ENCODE peak calls at places on chromosomes 6 and 20, in ten cellular contexts. P is fibroblast of lung, A is PC-9, S is astrocyte, J is GM23338, E is osteoblast, Z is IMR-90, L is hepatocyte, K is neural progenitor cell, C is A549. Y is an unnamed sample. For H3K4me1, the result is how much of the 10 kb centered on the place peaks cover.

GRCh38 chr6:76701610-76702009 is 629.1 kb upstream of the IMPG1 start:
- DNase-seq in J (no peak), L (no peak), A (no peak), E (no peak), S (no peak), P (no peak), C (no peak), K (no peak), Z (no peak), Y (no peak)

GRCh38 chr6:41894366-41895299 is 542 bp downstream of the USP49 start:
- DNase-seq in K (peak), J (peak), C (no peak), P (peak), S (peak), L (peak), E (peak), A (no peak), Z (no peak), Y (peak)

GRCh38 chr6:35468181-35468979 is at the start of gene RPL10A:
- DNase-seq in L (peak), K (peak), S (peak), J (peak), P (peak), A (peak), C (peak), E (peak), Z (peak), Y (peak)

GRCh38 chr6:26195376-26195923 is 108.2 kb downstream of the HFE start:
- DNase-seq in L (peak), C (no peak), E (peak), S (peak), Z (peak), P (peak), A (peak), K (peak), J (peak), Y (peak)

GRCh38 chr20:45328451-45328850 is 19.8 kb downstream of the SDC4 start:
- DNase-seq in A (no peak), L (no peak), Z (no peak), C (no peak), J (no peak), P (no peak), E (no peak), K (no peak), S (no peak), Y (no peak)

GRCh38 chr6:157620905-157621304 is 202.1 kb upstream of the SNX9 start:
- DNase-seq in P (peak), K (no peak), A (no peak), C (no peak), Z (no peak), J (no peak), L (peak), E (no peak), S (no peak), Y (no peak)

GRCh38 chr6:161940519-161940918 is 666.7 kb upstream of the AGPAT4 start:
- DNase-seq in L (no peak), K (no peak), S (no peak), E (no peak), A (no peak), C (no peak), P (no peak), J (no peak), Z (no peak), Y (no peak)

GRCh38 chr6:137247724-137248123 is 28.5 kb upstream of the IFNGR1 start:
- DNase-seq in L (peak), E (no peak), C (no peak), K (no peak), Z (no peak), J (no peak), P (no peak), A (peak), S (no peak), Y (no peak)

GRCh38 chr6:49733680-49734079 is 10.5 kb downstream of the CRISP3 start:
- DNase-seq in C (no peak), L (no peak), A (no peak), Z (no peak), E (no peak), P (no peak), K (no peak), J (no peak), S (no peak), Y (no peak)

GRCh38 chr6:156689656-156690055 is 87.5 kb upstream of the ARID1B start:
- DNase-seq in K (no peak), P (no peak), Z (no peak), S (no peak), A (no peak), J (no peak), E (no peak), C (no peak), L (no peak), Y (no peak)

GRCh38 chr20:41187668-41188067 is 50.3 kb downstream of the PLCG1 start:
- DNase-seq in L (no peak), S (no peak), E (no peak), Z (no peak), K (no peak), C (no peak), J (no peak), A (no peak), P (no peak), Y (no peak)

GRCh38 chr6:84350397-84350796 is 123.0 kb upstream of the CEP162 start:
- DNase-seq in A (no peak), C (no peak), S (no peak), K (no peak), Z (no peak), P (no peak), J (no peak), E (no peak), L (peak), Y (no peak)

GRCh38 chr6:26225848-26226590 is 138.8 kb downstream of the HFE start:
- DNase-seq in J (no peak), Z (no peak), S (no peak), K (no peak), A (no peak), E (no peak), C (no peak), P (no peak), L (no peak), Y (no peak)

GRCh38 chr6:146546440-146546839 is 2.8 kb downstream of the RAB32 start:
- DNase-seq in P (peak), E (peak), L (peak), K (no peak), Z (peak), S (peak), C (peak), J (peak), A (peak), Y (no peak)

GRCh38 chr6:137352859-137353258 is 133.7 kb upstream of the IFNGR1 start:
- DNase-seq in A (no peak), J (no peak), S (no peak), E (no peak), P (no peak), K (no peak), L (peak), C (no peak), Z (no peak), Y (no peak)

GRCh38 chr20:14866841-14867514 is 529.6 kb upstream of the FLRT3 start:
- DNase-seq in A (no peak), P (no peak), S (no peak), C (no peak), Z (no peak), L (no peak), E (no peak), J (no peak), K (no peak), Y (no peak)

GRCh38 chr20:2312876-2313275 is 17.1 kb downstream of the TGM3 start:
- DNase-seq in C (no peak), E (no peak), K (no peak), P (no peak), L (no peak), Z (no peak), A (no peak), S (no peak), J (no peak), Y (no peak)

GRCh38 chr6:84853901-84854300 is 89.5 kb upstream of the TBX18 start:
- DNase-seq in A (no peak), L (no peak), E (no peak), S (no peak), J (no peak), P (no peak), Z (no peak), C (no peak), K (no peak), Y (no peak)

GRCh38 chr6:46137387-46137786 is 7.6 kb downstream of the ENPP4 start:
- DNase-seq in L (no peak), C (no peak), S (no peak), Z (no peak), P (no peak), K (no peak), A (no peak), E (no peak), J (no peak), Y (no peak)

GRCh38 chr6:141483561-141484061 is 649.1 kb upstream of the GJE1 start:
- DNase-seq in K (no peak), J (no peak), P (peak), S (peak), Z (peak), E (peak), C (peak), L (no peak), A (no peak), Y (peak)

GRCh38 chr20:44166477-44166876 is 20.5 kb downstream of the JPH2 start:
- DNase-seq in C (peak), L (no peak), K (no peak), A (peak), P (peak), Z (peak), J (no peak), S (peak), E (no peak), Y (no peak)

GRCh38 chr6:132952998-132953397 is 138.6 kb downstream of the RPS12 start:
- DNase-seq in Z (no peak), L (no peak), C (no peak), E (no peak), P (no peak), J (no peak), K (no peak), A (no peak), S (no peak), Y (no peak)

GRCh38 chr20:25178563-25179438 is 16.7 kb upstream of the ENTPD6 start:
- DNase-seq in E (peak), J (peak), P (peak), C (peak), S (peak), K (peak), Z (peak), A (peak), L (peak), Y (peak)

GRCh38 chr20:55390791-55391190 is 614.5 kb downstream of the CBLN4 start:
- DNase-seq in A (no peak), P (peak), L (no peak), Z (no peak), E (no peak), J (no peak), S (peak), K (no peak), C (no peak), Y (no peak)

GRCh38 chr6:125733516-125734300 is 15.7 kb upstream of the HEY2 start:
- DNase-seq in J (no peak), K (no peak), C (no peak), E (no peak), L (no peak), Z (no peak), P (no peak), S (no peak), A (no peak), Y (no peak)

GRCh38 chr6:150322452-150322851 is 46.4 kb upstream of the IYD start:
- DNase-seq in L (no peak), J (no peak), Z (no peak), E (no peak), S (no peak), C (no peak), A (no peak), K (no peak), P (no peak), Y (no peak)

GRCh38 chr6:31948753-31949413 is 3.0 kb downstream of the CFB start:
- DNase-seq in J (no peak), E (peak), K (no peak), L (no peak), P (peak), A (peak), S (peak), C (no peak), Z (peak), Y (no peak)

GRCh38 chr6:13398081-13398406 is 69.7 kb upstream of the TBC1D7 start:
- DNase-seq in S (no peak), Z (no peak), K (no peak), L (no peak), J (no peak), A (peak), E (no peak), P (peak), C (no peak), Y (no peak)

GRCh38 chr6:129675669-129676472 is 34.1 kb downstream of the ARHGAP18 start:
- DNase-seq in Z (no peak), J (no peak), L (no peak), E (no peak), P (no peak), S (no peak), C (no peak), K (no peak), A (no peak), Y (no peak)

GRCh38 chr6:11333292-11333849 is 100.9 kb upstream of the NEDD9 start:
- DNase-seq in A (no peak), E (no peak), K (no peak), L (no peak), J (peak), C (no peak), P (no peak), Z (no peak), S (no peak), Y (peak)

GRCh38 chr6:79186564-79186963 is 47.9 kb downstream of the HMGN3 start:
- DNase-seq in E (no peak), J (no peak), P (no peak), Z (no peak), A (no peak), K (no peak), S (no peak), L (no peak), C (no peak), Y (no peak)

GRCh38 chr6:7673063-7673536 is 52.8 kb upstream of the BMP6 start:
- DNase-seq in E (peak), S (peak), K (peak), P (peak), L (peak), J (peak), A (no peak), C (no peak), Z (peak), Y (no peak)

GRCh38 chr6:11685411-11686093 is 93.1 kb downstream of the ADTRP start:
- DNase-seq in E (no peak), A (peak), J (no peak), K (no peak), L (peak), S (peak), Z (peak), C (peak), P (peak), Y (no peak)

GRCh38 chr6:122696853-122697252 is 82.7 kb upstream of the FABP7 start:
- DNase-seq in A (peak), L (peak), P (peak), K (no peak), J (no peak), C (no peak), S (peak), E (peak), Z (peak), Y (no peak)

GRCh38 chr6:142026471-142026870 is 106.3 kb upstream of the GJE1 start:
- DNase-seq in A (peak), P (no peak), J (peak), L (no peak), Z (no peak), S (no peak), C (no peak), K (no peak), E (no peak), Y (no peak)

GRCh38 chr6:1479095-1479494 is 89.7 kb downstream of the FOXF2 start:
- DNase-seq in A (no peak), K (no peak), P (peak), L (peak), Z (peak), J (no peak), S (peak), C (no peak), E (no peak), Y (no peak)
- TF ChIP-seq CTCF in A (no peak), K (no peak), P (peak), L (no peak), Z (peak), J (no peak), S (no peak), C (no peak), E (peak), Y (no peak)

DNA sequence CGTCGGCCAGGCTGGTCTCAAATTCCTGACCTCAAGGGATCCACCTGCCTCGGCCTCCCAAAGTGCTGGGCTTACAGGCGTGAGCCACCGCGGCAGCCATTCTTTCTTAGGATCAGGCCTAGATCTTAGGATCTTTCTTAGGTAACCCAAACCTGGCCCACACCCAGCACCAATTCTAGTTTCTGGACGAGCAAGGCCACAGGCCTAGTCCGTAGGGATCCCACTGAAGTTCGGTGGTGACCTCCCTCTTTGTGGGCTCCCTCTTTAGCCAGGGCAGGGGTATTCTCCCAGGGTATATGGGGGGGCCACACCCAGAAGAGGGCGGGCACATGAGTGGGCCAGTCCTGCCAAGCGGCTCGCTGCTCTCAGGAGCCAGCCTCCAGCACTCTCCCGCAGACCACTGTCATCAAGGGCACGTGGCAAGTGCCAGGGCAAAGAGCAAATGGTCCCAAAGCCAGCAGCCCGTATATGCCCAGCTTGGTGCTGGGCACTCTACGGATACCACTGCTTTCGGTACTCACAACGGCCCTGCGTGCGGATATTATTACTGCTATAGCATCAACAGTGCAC is 6.5 kb downstream of the PXDC1 start:
- DNase-seq in L (no peak), J (no peak), C (no peak), P (no peak), A (no peak), K (no peak), S (no peak), Z (no peak), E (no peak), Y (no peak)
- H3K4me1 ChIP-seq in L (under half), J (under half), C (under half), P (under half), A (under half), K (under half), S (half or more), Z (under half), E (half or more), Y (under half)

DNA sequence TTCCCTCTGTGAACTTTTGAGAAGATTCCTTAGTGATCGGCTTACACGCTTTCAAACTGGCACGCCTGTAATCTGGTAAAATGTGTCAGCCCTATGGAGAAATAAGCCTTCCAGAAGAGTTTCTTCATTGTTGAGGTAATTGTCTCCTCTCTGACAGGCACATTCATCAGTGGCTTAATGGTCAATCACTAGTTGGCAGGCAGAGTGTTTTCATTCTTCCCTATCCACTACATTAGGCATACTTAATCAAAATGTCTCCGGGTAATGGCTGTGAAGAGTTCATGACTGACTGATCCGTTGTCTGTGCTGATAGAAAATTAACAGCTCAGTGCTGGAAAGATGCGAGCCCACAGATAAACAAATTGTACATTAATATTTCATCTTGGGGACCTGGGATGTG is 31.3 kb downstream of the TSHZ2 start:
- DNase-seq in P (peak), E (no peak), K (peak), Z (no peak), A (no peak), S (peak), J (no peak), L (no peak), C (no peak), Y (no peak)
- H3K4me2 ChIP-seq in P (no peak), E (no peak), K (peak), Z (no peak), A (no peak), S (no peak), J (no peak), L (no peak), C (no peak), Y (no peak)

DNA sequence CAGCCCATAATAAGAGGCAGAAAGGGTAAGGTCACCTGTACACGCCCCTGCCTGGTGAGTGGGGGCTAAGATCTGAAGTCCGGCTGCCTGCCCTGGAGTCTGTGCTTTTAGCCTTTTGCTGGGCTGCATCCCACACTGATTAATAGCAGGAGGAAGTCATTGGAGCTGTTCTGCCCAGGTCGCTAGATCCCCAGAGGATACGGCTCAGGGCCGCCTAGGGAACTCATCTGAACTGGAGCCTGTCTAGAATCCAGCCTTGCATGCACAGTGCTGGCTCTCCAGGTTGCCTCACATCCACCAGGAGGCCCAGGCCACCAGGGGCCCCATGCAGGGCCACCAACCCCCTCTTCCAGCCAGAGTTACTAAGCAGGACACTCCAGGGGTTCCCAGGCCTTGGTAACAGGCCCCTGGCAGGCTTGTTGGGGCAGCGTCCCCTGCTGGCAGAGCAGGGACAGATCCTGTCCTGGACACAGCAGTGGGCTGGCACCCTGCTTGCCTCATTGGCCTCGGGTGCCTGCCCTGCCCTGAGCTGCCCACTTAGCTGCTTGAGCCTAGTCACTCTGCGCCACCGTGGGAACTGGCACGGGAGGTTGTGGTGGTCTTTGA is 35.3 kb downstream of the EFCAB8 start:
- DNase-seq in K (peak), Z (peak), L (no peak), C (peak), S (no peak), P (no peak), A (no peak), J (peak), E (peak), Y (no peak)
- TF ChIP-seq CTCF in K (peak), Z (peak), L (peak), C (peak), S (peak), P (peak), A (peak), J (peak), E (peak), Y (peak)

GRCh38 chr6:4346659-4347333 is 211.4 kb upstream of the ECI2 start:
- DNase-seq in C (no peak), K (no peak), L (no peak), E (no peak), Z (peak), P (peak), S (no peak), A (no peak), J (no peak), Y (no peak)

GRCh38 chr6:4342407-4343137 is 207.2 kb upstream of the ECI2 start:
- DNase-seq in K (no peak), C (no peak), A (no peak), L (no peak), J (no peak), E (no peak), Z (peak), P (no peak), S (no peak), Y (no peak)

GRCh38 chr6:4347877-4348276 is 212.5 kb upstream of the ECI2 start:
- DNase-seq in C (no peak), K (no peak), P (no peak), E (no peak), J (no peak), A (no peak), Z (no peak), S (no peak), L (no peak), Y (no peak)

GRCh38 chr6:4344317-4344899 is 209.0 kb upstream of the ECI2 start:
- DNase-seq in A (no peak), S (no peak), J (no peak), L (no peak), K (no peak), Z (no peak), E (peak), C (no peak), P (no peak), Y (peak)

GRCh38 chr6:4345543-4345942 is 210.2 kb upstream of the ECI2 start:
- DNase-seq in J (no peak), Z (no peak), K (no peak), P (no peak), A (no peak), S (no peak), L (no peak), E (no peak), C (no peak), Y (no peak)
- H3K4me1 ChIP-seq in J (under half), Z (under half), K (under half), P (under half), A (under half), S (under half), L (under half), E (under half), C (under half), Y (under half)

GRCh38 chr6:36615018-36615761 is 21.0 kb downstream of the SRSF3 start:
- DNase-seq in P (peak), Z (peak), E (peak), L (peak), A (peak), J (peak), K (peak), C (peak), S (no peak), Y (peak)
- H3K4me2 ChIP-seq in P (no peak), Z (no peak), E (no peak), L (no peak), A (no peak), J (no peak), K (no peak), C (peak), S (no peak), Y (no peak)

Y was measured in DND-41.